ENCODE peak calls at places on chromosomes 12 and 14, in five cellular contexts. One of them, this sample, is unnamed.
A peak's percentile ranks its signal among the peaks of the same experiment; 100 is the strongest.

GRCh38 chr12:1804545-1805332 is 15.6 kb upstream of the LRTM2 start:
- DNase-seq in CD8-positive, alpha-beta T cell: peak; percentile 69
- DNase-seq in MM.1S: peak; percentile 91
- DNase-seq in lower leg skin: peak; percentile 97
- DNase-seq in GM12864: peak; percentile 75
- DNase-seq in this sample: peak; percentile 92

GRCh38 chr14:33567736-33568124 is 383.1 kb downstream of the EGLN3 start:
- DNase-seq in CD8-positive, alpha-beta T cell: no peak
- DNase-seq in MM.1S: no peak
- DNase-seq in lower leg skin: no peak
- DNase-seq in GM12864: no peak
- DNase-seq in this sample: no peak

GRCh38 chr12:87820524-87821194 is 208.5 kb downstream of the C12orf50 start:
- DNase-seq in CD8-positive, alpha-beta T cell: no peak
- DNase-seq in MM.1S: no peak
- DNase-seq in lower leg skin: no peak
- DNase-seq in GM12864: no peak
- DNase-seq in this sample: no peak

GRCh38 chr12:14955876-14956811 is 5.3 kb downstream of the ARHGDIB start:
- DNase-seq in CD8-positive, alpha-beta T cell: no peak
- DNase-seq in MM.1S: peak; percentile 55
- DNase-seq in lower leg skin: no peak
- DNase-seq in GM12864: peak; percentile 72
- DNase-seq in this sample: peak; percentile 89

GRCh38 chr14:89493406-89493805 is 76.4 kb upstream of the FOXN3 start:
- DNase-seq in CD8-positive, alpha-beta T cell: no peak
- DNase-seq in MM.1S: no peak
- DNase-seq in lower leg skin: no peak
- DNase-seq in GM12864: no peak
- DNase-seq in this sample: no peak

GRCh38 chr12:28378749-28379148 is 188.5 kb downstream of the CCDC91 start:
- DNase-seq in CD8-positive, alpha-beta T cell: no peak
- DNase-seq in MM.1S: peak; percentile 71
- DNase-seq in lower leg skin: no peak
- DNase-seq in GM12864: no peak
- DNase-seq in this sample: peak; percentile 5

GRCh38 chr12:30909721-30910350 is 16.7 kb upstream of the TSPAN11 start:
- DNase-seq in CD8-positive, alpha-beta T cell: no peak
- DNase-seq in MM.1S: no peak
- DNase-seq in lower leg skin: no peak
- DNase-seq in GM12864: no peak
- DNase-seq in this sample: no peak

GRCh38 chr14:100067971-100068959 is 3.0 kb downstream of the EVL start:
- DNase-seq in CD8-positive, alpha-beta T cell: peak; percentile 70
- DNase-seq in MM.1S: no peak
- DNase-seq in lower leg skin: peak; percentile 89
- DNase-seq in GM12864: peak; percentile 79
- DNase-seq in this sample: peak; percentile 92

GRCh38 chr14:29853272-29853671 is 74.4 kb downstream of the PRKD1 start:
- DNase-seq in CD8-positive, alpha-beta T cell: no peak
- DNase-seq in MM.1S: no peak
- DNase-seq in lower leg skin: no peak
- DNase-seq in GM12864: no peak
- DNase-seq in this sample: no peak

GRCh38 chr14:55583942-55584468 is 4.0 kb downstream of the KTN1 start:
- DNase-seq in CD8-positive, alpha-beta T cell: no peak
- DNase-seq in MM.1S: no peak
- DNase-seq in lower leg skin: no peak
- DNase-seq in GM12864: no peak
- DNase-seq in this sample: no peak

GRCh38 chr14:104723651-104724406 is at the start of gene ADSS1:
- DNase-seq in CD8-positive, alpha-beta T cell: peak; percentile 33
- DNase-seq in MM.1S: peak; percentile 15
- DNase-seq in lower leg skin: no peak
- DNase-seq in GM12864: no peak
- DNase-seq in this sample: peak; percentile 62

GRCh38 chr12:25326326-25326725 is 75.6 kb upstream of the KRAS start:
- DNase-seq in CD8-positive, alpha-beta T cell: no peak
- DNase-seq in MM.1S: no peak
- DNase-seq in lower leg skin: no peak
- DNase-seq in GM12864: no peak
- DNase-seq in this sample: no peak

GRCh38 chr14:94562941-94563883 is 2.0 kb downstream of the SERPINA4 start:
- DNase-seq in CD8-positive, alpha-beta T cell: no peak
- DNase-seq in MM.1S: no peak
- DNase-seq in lower leg skin: peak; percentile 57
- DNase-seq in GM12864: no peak
- DNase-seq in this sample: no peak

GRCh38 chr14:61860294-61860918 is 98.2 kb downstream of the SNAPC1 start:
- DNase-seq in CD8-positive, alpha-beta T cell: peak; percentile 35
- DNase-seq in MM.1S: peak; percentile 31
- DNase-seq in lower leg skin: no peak
- DNase-seq in GM12864: peak; percentile 57
- DNase-seq in this sample: peak; percentile 77

GRCh38 chr14:25518347-25518746 is 468.4 kb upstream of the STXBP6 start:
- DNase-seq in CD8-positive, alpha-beta T cell: no peak
- DNase-seq in MM.1S: no peak
- DNase-seq in lower leg skin: no peak
- DNase-seq in GM12864: no peak
- DNase-seq in this sample: no peak

GRCh38 chr12:121990692-121991603 is 30.7 kb upstream of the BCL7A start:
- DNase-seq in CD8-positive, alpha-beta T cell: no peak
- DNase-seq in MM.1S: no peak
- DNase-seq in lower leg skin: no peak
- DNase-seq in GM12864: peak; percentile 92
- DNase-seq in this sample: peak; percentile 94

GRCh38 chr12:94175763-94176660 is 27.6 kb downstream of the PLXNC1 start:
- DNase-seq in CD8-positive, alpha-beta T cell: no peak
- DNase-seq in MM.1S: no peak
- DNase-seq in lower leg skin: no peak
- DNase-seq in GM12864: no peak
- DNase-seq in this sample: peak; percentile 49

GRCh38 chr12:29889737-29890136 is 106.0 kb upstream of the TMTC1 start:
- DNase-seq in CD8-positive, alpha-beta T cell: no peak
- DNase-seq in MM.1S: no peak
- DNase-seq in lower leg skin: no peak
- DNase-seq in GM12864: no peak
- DNase-seq in this sample: peak; percentile 26

GRCh38 chr12:51098611-51099010 is 15.2 kb upstream of the CSRNP2 start:
- DNase-seq in CD8-positive, alpha-beta T cell: no peak
- DNase-seq in MM.1S: no peak
- DNase-seq in lower leg skin: no peak
- DNase-seq in GM12864: no peak
- DNase-seq in this sample: no peak

GRCh38 chr12:104485651-104486341 is 29.0 kb downstream of the CHST11 start:
- DNase-seq in CD8-positive, alpha-beta T cell: no peak
- DNase-seq in MM.1S: no peak
- DNase-seq in lower leg skin: no peak
- DNase-seq in GM12864: no peak
- DNase-seq in this sample: peak; percentile 44

GRCh38 chr12:30968211-30968610 is 41.7 kb downstream of the TSPAN11 start:
- DNase-seq in CD8-positive, alpha-beta T cell: no peak
- DNase-seq in MM.1S: no peak
- DNase-seq in lower leg skin: no peak
- DNase-seq in GM12864: no peak
- DNase-seq in this sample: no peak

GRCh38 chr12:101490286-101490920 is 15.3 kb downstream of the SPIC start:
- DNase-seq in CD8-positive, alpha-beta T cell: no peak
- DNase-seq in MM.1S: peak; percentile 55
- DNase-seq in lower leg skin: no peak
- DNase-seq in GM12864: no peak
- DNase-seq in this sample: peak; percentile 46

GRCh38 chr14:83611906-83612305 is 1918.0 kb upstream of the FLRT2 start:
- DNase-seq in CD8-positive, alpha-beta T cell: no peak
- DNase-seq in MM.1S: no peak
- DNase-seq in lower leg skin: no peak
- DNase-seq in GM12864: no peak
- DNase-seq in this sample: no peak

GRCh38 chr12:6826734-6827436 is 1.3 kb upstream of the P3H3 start:
- DNase-seq in CD8-positive, alpha-beta T cell: no peak
- DNase-seq in MM.1S: no peak
- DNase-seq in lower leg skin: peak; percentile 85
- DNase-seq in GM12864: no peak
- DNase-seq in this sample: no peak

GRCh38 chr12:12998248-12998647 is 1.8 kb downstream of the HEBP1 start:
- DNase-seq in CD8-positive, alpha-beta T cell: no peak
- DNase-seq in MM.1S: no peak
- DNase-seq in lower leg skin: no peak
- DNase-seq in GM12864: no peak
- DNase-seq in this sample: no peak

GRCh38 chr12:19222566-19222965 is 93.0 kb downstream of the PLEKHA5 start:
- DNase-seq in CD8-positive, alpha-beta T cell: no peak
- DNase-seq in MM.1S: no peak
- DNase-seq in lower leg skin: no peak
- DNase-seq in GM12864: no peak
- DNase-seq in this sample: no peak

DNA sequence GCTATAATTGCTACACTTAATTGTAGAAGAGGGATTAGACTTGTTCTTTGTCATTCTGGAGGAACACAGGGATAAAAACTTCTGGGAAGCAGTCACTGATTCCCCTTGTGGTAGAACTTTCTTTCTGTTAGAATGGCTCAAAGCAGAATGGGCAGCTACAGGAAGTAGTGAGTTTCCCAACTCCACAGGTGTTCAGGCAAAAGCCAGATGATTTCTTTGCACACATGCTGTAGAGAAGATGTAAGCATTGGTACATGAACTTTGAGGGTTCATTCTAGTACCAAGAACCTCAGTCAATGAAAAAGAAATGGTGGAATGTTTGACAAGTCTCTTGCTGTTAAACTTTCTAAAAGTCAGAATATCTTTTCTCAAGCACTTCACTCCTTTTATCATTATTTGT is 4.3 kb downstream of the NDUFA9 start:
- DNase-seq in CD8-positive, alpha-beta T cell: no peak
- DNase-seq in MM.1S: no peak
- DNase-seq in lower leg skin: no peak
- DNase-seq in GM12864: no peak
- DNase-seq in this sample: no peak
- TF ChIP-seq CTCF in CD8-positive, alpha-beta T cell: no peak
- TF ChIP-seq CTCF in MM.1S: no peak
- TF ChIP-seq CTCF in lower leg skin: no peak
- TF ChIP-seq CTCF in GM12864: no peak
- TF ChIP-seq CTCF in this sample: no peak

GRCh38 chr12:62346817-62347216 is 86.6 kb downstream of the USP15 start:
- DNase-seq in CD8-positive, alpha-beta T cell: no peak
- DNase-seq in MM.1S: no peak
- DNase-seq in lower leg skin: no peak
- DNase-seq in GM12864: no peak
- DNase-seq in this sample: no peak
- H3K4me3 ChIP-seq in CD8-positive, alpha-beta T cell: no peak overlapping the region
- H3K4me3 ChIP-seq in MM.1S: no peak overlapping the region
- H3K4me3 ChIP-seq in lower leg skin: no peak overlapping the region
- H3K4me3 ChIP-seq in GM12864: no peak overlapping the region
- H3K4me3 ChIP-seq in this sample: no peak overlapping the region

DNA sequence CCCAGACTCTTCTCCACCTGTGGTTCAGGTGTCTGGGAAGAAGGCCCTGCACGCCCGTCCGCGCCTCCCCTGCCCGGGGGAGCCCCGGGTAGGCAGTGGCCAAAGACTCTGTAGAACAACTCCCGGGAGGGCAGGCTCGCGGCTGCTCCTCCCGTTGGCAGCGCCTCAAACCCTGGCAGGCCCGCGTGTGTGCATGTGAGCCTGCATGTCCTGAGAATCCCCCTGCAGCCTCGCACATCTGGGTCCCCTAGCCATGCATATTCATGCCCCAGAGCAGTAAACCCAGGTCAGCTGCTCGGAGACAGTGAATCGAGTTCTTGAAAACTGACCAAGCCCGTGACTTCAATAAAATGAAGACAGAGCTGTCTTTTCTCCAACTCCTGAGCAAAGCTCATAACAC is 165.9 kb downstream of the MON2 start:
- DNase-seq in CD8-positive, alpha-beta T cell: no peak
- DNase-seq in MM.1S: no peak
- DNase-seq in lower leg skin: peak; percentile 89
- DNase-seq in GM12864: no peak
- DNase-seq in this sample: peak; percentile 27
- TF ChIP-seq CTCF in CD8-positive, alpha-beta T cell: no peak
- TF ChIP-seq CTCF in MM.1S: no peak
- TF ChIP-seq CTCF in lower leg skin: no peak
- TF ChIP-seq CTCF in GM12864: no peak
- TF ChIP-seq CTCF in this sample: no peak

GRCh38 chr14:63745272-63745671 is 17.4 kb upstream of the SGPP1 start:
- DNase-seq in CD8-positive, alpha-beta T cell: no peak
- DNase-seq in MM.1S: no peak
- DNase-seq in lower leg skin: no peak
- DNase-seq in GM12864: no peak
- DNase-seq in this sample: no peak
- H3K4me3 ChIP-seq in CD8-positive, alpha-beta T cell: no peak overlapping the region
- H3K4me3 ChIP-seq in MM.1S: no peak overlapping the region
- H3K4me3 ChIP-seq in lower leg skin: no peak overlapping the region
- H3K4me3 ChIP-seq in GM12864: no peak overlapping the region
- H3K4me3 ChIP-seq in this sample: no peak overlapping the region

DNA sequence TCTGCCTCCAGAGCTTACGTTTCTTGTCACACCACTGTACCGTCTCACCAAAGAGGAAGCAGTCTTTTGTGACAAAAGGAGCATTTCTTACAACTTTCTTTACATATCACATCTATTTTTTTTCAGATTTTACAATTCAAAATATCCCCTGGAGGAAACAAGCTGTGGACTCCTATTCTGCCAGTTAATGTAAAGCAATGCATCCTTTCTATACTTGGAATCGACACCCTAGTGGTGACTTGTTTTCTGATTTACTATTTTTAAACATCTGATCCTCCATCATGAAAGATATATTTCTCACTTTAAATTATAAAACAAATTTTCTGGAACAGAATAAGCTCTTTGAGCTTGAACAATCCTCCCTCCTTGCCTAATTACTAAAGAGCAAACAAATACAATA is 34.8 kb downstream of the AICDA start:
- DNase-seq in CD8-positive, alpha-beta T cell: no peak
- DNase-seq in MM.1S: no peak
- DNase-seq in lower leg skin: no peak
- DNase-seq in GM12864: no peak
- DNase-seq in this sample: no peak
- TF ChIP-seq CTCF in CD8-positive, alpha-beta T cell: no peak
- TF ChIP-seq CTCF in MM.1S: no peak
- TF ChIP-seq CTCF in lower leg skin: no peak
- TF ChIP-seq CTCF in GM12864: no peak
- TF ChIP-seq CTCF in this sample: no peak

DNA sequence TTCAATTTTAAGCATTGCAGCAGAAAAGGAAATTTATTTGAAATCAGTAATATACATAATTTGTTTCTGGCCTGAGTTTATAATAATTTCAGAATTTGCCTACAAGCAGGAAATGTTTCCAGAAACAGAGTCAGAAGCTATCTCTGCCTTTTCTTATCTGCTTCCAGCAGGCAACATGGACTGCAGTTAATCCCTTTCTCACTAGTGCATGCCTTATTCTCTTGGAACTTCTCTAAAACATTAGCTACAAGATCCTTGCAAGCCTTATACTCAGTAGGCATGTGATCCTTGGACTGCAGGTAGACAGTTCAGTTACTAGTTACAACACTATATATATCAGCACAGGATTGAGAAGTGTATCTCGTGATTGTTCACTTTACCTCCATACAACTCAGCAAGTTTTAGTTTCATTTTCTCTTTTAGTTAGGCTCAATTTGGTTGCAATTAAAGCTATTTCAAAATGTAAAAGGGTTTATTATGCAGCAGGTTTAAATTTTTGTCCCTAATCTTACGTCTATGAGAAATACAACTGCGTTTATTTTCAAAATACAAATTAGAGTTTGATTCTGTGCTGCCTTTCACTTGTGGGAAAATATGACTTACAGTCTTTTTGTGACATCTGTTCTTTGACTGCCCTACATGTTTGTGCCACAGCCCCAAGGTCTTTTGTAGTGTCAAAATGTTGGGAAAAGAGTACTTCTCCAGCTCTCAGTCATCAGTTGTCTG is 709.1 kb upstream of the FOXG1 start:
- DNase-seq in CD8-positive, alpha-beta T cell: no peak
- DNase-seq in MM.1S: peak; percentile 58
- DNase-seq in lower leg skin: no peak
- DNase-seq in GM12864: no peak
- DNase-seq in this sample: no peak
- H3K4me3 ChIP-seq in CD8-positive, alpha-beta T cell: no peak overlapping the region
- H3K4me3 ChIP-seq in MM.1S: peak overlapping the region; percentile 15
- H3K4me3 ChIP-seq in lower leg skin: no peak overlapping the region
- H3K4me3 ChIP-seq in GM12864: no peak overlapping the region
- H3K4me3 ChIP-seq in this sample: no peak overlapping the region